ENCODE peak calls at places on chromosome 20, in four cellular contexts. One of them, this sample, is unnamed.

GRCh38 chr20:41223112-41223511 is 85.8 kb downstream of the PLCG1 start:
- DNase-seq in nephron progenitor cell: no peak
- DNase-seq in cerebellum: no peak
- DNase-seq in epithelial cell of esophagus: peak
- DNase-seq in this sample: no peak

GRCh38 chr20:48897298-48898044 is 24.0 kb upstream of the ARFGEF2 start:
- DNase-seq in nephron progenitor cell: no peak
- DNase-seq in epithelial cell of esophagus: peak
- DNase-seq in cerebellum: no peak
- DNase-seq in this sample: peak

GRCh38 chr20:54078296-54078695 is 7.9 kb upstream of the BCAS1 start:
- DNase-seq in nephron progenitor cell: no peak
- DNase-seq in cerebellum: no peak
- DNase-seq in epithelial cell of esophagus: no peak
- DNase-seq in this sample: no peak

GRCh38 chr20:53428997-53429396 is 164.6 kb downstream of the ZNF217 start:
- DNase-seq in cerebellum: no peak
- DNase-seq in nephron progenitor cell: no peak
- DNase-seq in epithelial cell of esophagus: no peak
- DNase-seq in this sample: no peak

GRCh38 chr20:6533321-6533720 is 234.2 kb upstream of the BMP2 start:
- DNase-seq in epithelial cell of esophagus: no peak
- DNase-seq in nephron progenitor cell: no peak
- DNase-seq in cerebellum: no peak
- DNase-seq in this sample: no peak

GRCh38 chr20:23147964-23148720 is 62.0 kb upstream of the CD93 start:
- DNase-seq in nephron progenitor cell: no peak
- DNase-seq in cerebellum: peak
- DNase-seq in epithelial cell of esophagus: peak
- DNase-seq in this sample: no peak

GRCh38 chr20:43409041-43409913 is 48.4 kb upstream of the SRSF6 start:
- DNase-seq in nephron progenitor cell: peak
- DNase-seq in cerebellum: no peak
- DNase-seq in epithelial cell of esophagus: peak
- DNase-seq in this sample: no peak

GRCh38 chr20:13783528-13783927 is 1.2 kb downstream of the ESF1 start:
- DNase-seq in nephron progenitor cell: no peak
- DNase-seq in cerebellum: no peak
- DNase-seq in epithelial cell of esophagus: no peak
- DNase-seq in this sample: no peak

GRCh38 chr20:30595698-30596097 is 661.8 kb upstream of the DEFB115 start:
- DNase-seq in cerebellum: no peak
- DNase-seq in epithelial cell of esophagus: no peak
- DNase-seq in nephron progenitor cell: no peak
- DNase-seq in this sample: no peak

GRCh38 chr20:60214901-60215522 is 256.8 kb downstream of the CDH26 start:
- DNase-seq in cerebellum: no peak
- DNase-seq in epithelial cell of esophagus: peak
- DNase-seq in nephron progenitor cell: no peak
- DNase-seq in this sample: no peak

GRCh38 chr20:48623176-48623905 is 204.5 kb downstream of the PREX1 start:
- DNase-seq in nephron progenitor cell: no peak
- DNase-seq in epithelial cell of esophagus: no peak
- DNase-seq in cerebellum: no peak
- DNase-seq in this sample: no peak

This sample was measured in sciatic nerve.